ENCODE peak calls at places on chromosomes 16 and 17, in nine cellular contexts. One of them, this sample, is unnamed.

GRCh38 chr16:50862818-50863672 is 121.2 kb downstream of the CYLD start:
- DNase-seq in neuronal stem cell: no peak
- DNase-seq in AG04450: no peak
- DNase-seq in uterus: no peak
- DNase-seq in lower lobe of right lung: no peak
- DNase-seq in astrocyte: no peak
- DNase-seq in body of pancreas: no peak
- DNase-seq in heart right ventricle: no peak
- DNase-seq in fibroblast of lung: no peak
- DNase-seq in this sample: no peak

GRCh38 chr17:27968206-27968732 is 74.2 kb upstream of the NLK start:
- DNase-seq in fibroblast of lung: no peak
- DNase-seq in astrocyte: no peak
- DNase-seq in heart right ventricle: peak
- DNase-seq in neuronal stem cell: no peak
- DNase-seq in AG04450: no peak
- DNase-seq in uterus: no peak
- DNase-seq in lower lobe of right lung: no peak
- DNase-seq in body of pancreas: peak
- DNase-seq in this sample: no peak

GRCh38 chr17:33109331-33110072 is 117.9 kb downstream of the SPACA3 start:
- DNase-seq in body of pancreas: no peak
- DNase-seq in fibroblast of lung: no peak
- DNase-seq in uterus: no peak
- DNase-seq in lower lobe of right lung: no peak
- DNase-seq in astrocyte: no peak
- DNase-seq in heart right ventricle: no peak
- DNase-seq in AG04450: no peak
- DNase-seq in neuronal stem cell: no peak
- DNase-seq in this sample: no peak

GRCh38 chr16:65838001-65838400 is 528.5 kb upstream of the CDH5 start:
- DNase-seq in astrocyte: no peak
- DNase-seq in AG04450: no peak
- DNase-seq in lower lobe of right lung: no peak
- DNase-seq in body of pancreas: no peak
- DNase-seq in heart right ventricle: no peak
- DNase-seq in neuronal stem cell: no peak
- DNase-seq in uterus: no peak
- DNase-seq in fibroblast of lung: no peak
- DNase-seq in this sample: peak

GRCh38 chr16:85309656-85310587 is 197.7 kb upstream of the CIBAR2 start:
- DNase-seq in fibroblast of lung: no peak
- DNase-seq in body of pancreas: peak
- DNase-seq in AG04450: no peak
- DNase-seq in uterus: no peak
- DNase-seq in astrocyte: no peak
- DNase-seq in heart right ventricle: no peak
- DNase-seq in lower lobe of right lung: peak
- DNase-seq in neuronal stem cell: no peak
- DNase-seq in this sample: peak

GRCh38 chr17:62093188-62094155 is 28.4 kb upstream of the MED13 start:
- DNase-seq in body of pancreas: no peak
- DNase-seq in uterus: no peak
- DNase-seq in heart right ventricle: no peak
- DNase-seq in AG04450: peak
- DNase-seq in lower lobe of right lung: no peak
- DNase-seq in fibroblast of lung: peak
- DNase-seq in neuronal stem cell: no peak
- DNase-seq in astrocyte: peak
- DNase-seq in this sample: no peak

GRCh38 chr17:73210002-73210678 is 17.3 kb downstream of the COG1 start:
- DNase-seq in neuronal stem cell: no peak
- DNase-seq in heart right ventricle: no peak
- DNase-seq in body of pancreas: no peak
- DNase-seq in uterus: no peak
- DNase-seq in astrocyte: no peak
- DNase-seq in fibroblast of lung: no peak
- DNase-seq in lower lobe of right lung: no peak
- DNase-seq in AG04450: no peak
- DNase-seq in this sample: peak

GRCh38 chr17:61782683-61783082 is 80.6 kb downstream of the BRIP1 start:
- DNase-seq in lower lobe of right lung: no peak
- DNase-seq in fibroblast of lung: no peak
- DNase-seq in astrocyte: no peak
- DNase-seq in body of pancreas: no peak
- DNase-seq in neuronal stem cell: no peak
- DNase-seq in heart right ventricle: no peak
- DNase-seq in uterus: no peak
- DNase-seq in AG04450: no peak
- DNase-seq in this sample: no peak

GRCh38 chr16:19115148-19116021 is 1.6 kb downstream of the ITPRIPL2 start:
- DNase-seq in heart right ventricle: peak
- DNase-seq in fibroblast of lung: no peak
- DNase-seq in body of pancreas: no peak
- DNase-seq in astrocyte: no peak
- DNase-seq in AG04450: no peak
- DNase-seq in uterus: no peak
- DNase-seq in lower lobe of right lung: no peak
- DNase-seq in neuronal stem cell: no peak
- DNase-seq in this sample: no peak

GRCh38 chr16:80123189-80123588 is 417.6 kb upstream of the DYNLRB2 start:
- DNase-seq in AG04450: no peak
- DNase-seq in lower lobe of right lung: no peak
- DNase-seq in neuronal stem cell: no peak
- DNase-seq in body of pancreas: no peak
- DNase-seq in uterus: no peak
- DNase-seq in fibroblast of lung: no peak
- DNase-seq in astrocyte: peak
- DNase-seq in heart right ventricle: no peak
- DNase-seq in this sample: no peak

GRCh38 chr17:77491921-77492445 is 351.2 kb downstream of the SEC14L1 start:
- DNase-seq in astrocyte: no peak
- DNase-seq in neuronal stem cell: no peak
- DNase-seq in body of pancreas: no peak
- DNase-seq in lower lobe of right lung: peak
- DNase-seq in fibroblast of lung: no peak
- DNase-seq in AG04450: no peak
- DNase-seq in uterus: peak
- DNase-seq in heart right ventricle: no peak
- DNase-seq in this sample: no peak

GRCh38 chr16:66418165-66418962 is 8.7 kb upstream of the BEAN1 start:
- DNase-seq in astrocyte: no peak
- DNase-seq in lower lobe of right lung: no peak
- DNase-seq in neuronal stem cell: no peak
- DNase-seq in AG04450: no peak
- DNase-seq in uterus: no peak
- DNase-seq in heart right ventricle: no peak
- DNase-seq in body of pancreas: no peak
- DNase-seq in fibroblast of lung: no peak
- DNase-seq in this sample: no peak

GRCh38 chr16:87369796-87370719 is 13.5 kb downstream of the FBXO31 start:
- DNase-seq in AG04450: no peak
- DNase-seq in body of pancreas: no peak
- DNase-seq in astrocyte: no peak
- DNase-seq in lower lobe of right lung: peak
- DNase-seq in uterus: no peak
- DNase-seq in heart right ventricle: no peak
- DNase-seq in fibroblast of lung: no peak
- DNase-seq in neuronal stem cell: no peak
- DNase-seq in this sample: no peak

GRCh38 chr17:82386256-82386831 is 14.8 kb downstream of the UTS2R start:
- DNase-seq in fibroblast of lung: peak
- DNase-seq in neuronal stem cell: no peak
- DNase-seq in uterus: peak
- DNase-seq in AG04450: no peak
- DNase-seq in astrocyte: no peak
- DNase-seq in heart right ventricle: no peak
- DNase-seq in lower lobe of right lung: no peak
- DNase-seq in body of pancreas: no peak
- DNase-seq in this sample: peak

DNA sequence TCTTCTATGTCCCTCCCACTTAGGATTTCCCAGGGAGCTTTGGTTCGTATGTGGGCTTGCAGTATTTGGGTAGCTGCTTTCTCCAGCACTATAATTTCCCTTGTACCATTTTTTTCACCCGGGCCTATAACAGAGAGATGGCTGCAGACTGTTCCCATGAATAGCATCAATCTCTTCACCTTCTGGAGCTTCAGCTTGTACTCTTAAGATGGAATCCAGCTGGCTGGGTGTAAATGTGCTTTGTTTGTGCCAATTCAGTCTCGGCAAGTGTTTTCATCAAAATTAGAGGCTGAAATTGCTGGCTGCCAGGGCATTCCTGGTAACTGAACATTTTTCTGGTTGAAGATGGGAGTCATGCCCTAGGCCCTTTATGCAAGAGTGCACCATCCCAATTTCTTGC is 12.2 kb upstream of the CPD start:
- DNase-seq in lower lobe of right lung: no peak
- DNase-seq in AG04450: no peak
- DNase-seq in fibroblast of lung: no peak
- DNase-seq in heart right ventricle: no peak
- DNase-seq in body of pancreas: no peak
- DNase-seq in astrocyte: no peak
- DNase-seq in neuronal stem cell: no peak
- DNase-seq in uterus: no peak
- DNase-seq in this sample: no peak
- H3K27ac ChIP-seq in lower lobe of right lung: no peak
- H3K27ac ChIP-seq in AG04450: no peak
- H3K27ac ChIP-seq in fibroblast of lung: no peak
- H3K27ac ChIP-seq in heart right ventricle: no peak
- H3K27ac ChIP-seq in body of pancreas: no peak
- H3K27ac ChIP-seq in astrocyte: no peak
- H3K27ac ChIP-seq in neuronal stem cell: no peak
- H3K27ac ChIP-seq in uterus: no peak
- H3K27ac ChIP-seq in this sample: no peak

GRCh38 chr17:4476017-4476416 is 22.7 kb upstream of the SPNS2 start:
- DNase-seq in astrocyte: no peak
- DNase-seq in uterus: no peak
- DNase-seq in body of pancreas: no peak
- DNase-seq in heart right ventricle: no peak
- DNase-seq in AG04450: no peak
- DNase-seq in fibroblast of lung: no peak
- DNase-seq in neuronal stem cell: no peak
- DNase-seq in lower lobe of right lung: no peak
- DNase-seq in this sample: no peak
- H3K27ac ChIP-seq in astrocyte: no peak
- H3K27ac ChIP-seq in uterus: no peak
- H3K27ac ChIP-seq in body of pancreas: peak
- H3K27ac ChIP-seq in heart right ventricle: no peak
- H3K27ac ChIP-seq in AG04450: no peak
- H3K27ac ChIP-seq in fibroblast of lung: no peak
- H3K27ac ChIP-seq in neuronal stem cell: no peak
- H3K27ac ChIP-seq in lower lobe of right lung: peak
- H3K27ac ChIP-seq in this sample: no peak

DNA sequence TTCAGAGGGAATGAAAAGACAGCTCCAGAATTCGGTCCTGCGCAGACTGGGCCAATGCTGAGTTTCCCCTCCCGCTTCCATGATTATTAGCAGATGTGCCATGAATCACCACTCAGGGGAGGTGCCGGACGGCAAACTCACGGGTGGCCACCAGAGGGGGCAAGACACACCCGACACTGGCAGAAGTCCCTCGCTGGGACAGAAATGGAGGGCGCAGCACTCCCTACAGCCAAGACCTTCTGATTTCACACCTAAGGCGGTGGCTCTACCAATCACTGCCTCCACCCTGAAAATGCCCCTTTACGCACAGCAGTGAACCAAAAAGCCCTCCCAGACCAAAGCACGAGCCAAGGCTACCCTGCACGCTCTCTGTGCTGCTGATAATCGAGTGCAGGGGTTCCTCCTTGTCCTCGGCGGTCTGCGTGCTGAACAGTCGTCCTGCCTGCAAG is 26.8 kb downstream of the TRAP1 start:
- DNase-seq in astrocyte: peak
- DNase-seq in AG04450: peak
- DNase-seq in uterus: peak
- DNase-seq in neuronal stem cell: peak
- DNase-seq in heart right ventricle: peak
- DNase-seq in lower lobe of right lung: peak
- DNase-seq in fibroblast of lung: peak
- DNase-seq in body of pancreas: peak
- DNase-seq in this sample: peak
- H3K27ac ChIP-seq in astrocyte: no peak
- H3K27ac ChIP-seq in AG04450: peak
- H3K27ac ChIP-seq in uterus: peak
- H3K27ac ChIP-seq in neuronal stem cell: no peak
- H3K27ac ChIP-seq in heart right ventricle: peak
- H3K27ac ChIP-seq in lower lobe of right lung: peak
- H3K27ac ChIP-seq in fibroblast of lung: peak
- H3K27ac ChIP-seq in body of pancreas: peak
- H3K27ac ChIP-seq in this sample: no peak

DNA sequence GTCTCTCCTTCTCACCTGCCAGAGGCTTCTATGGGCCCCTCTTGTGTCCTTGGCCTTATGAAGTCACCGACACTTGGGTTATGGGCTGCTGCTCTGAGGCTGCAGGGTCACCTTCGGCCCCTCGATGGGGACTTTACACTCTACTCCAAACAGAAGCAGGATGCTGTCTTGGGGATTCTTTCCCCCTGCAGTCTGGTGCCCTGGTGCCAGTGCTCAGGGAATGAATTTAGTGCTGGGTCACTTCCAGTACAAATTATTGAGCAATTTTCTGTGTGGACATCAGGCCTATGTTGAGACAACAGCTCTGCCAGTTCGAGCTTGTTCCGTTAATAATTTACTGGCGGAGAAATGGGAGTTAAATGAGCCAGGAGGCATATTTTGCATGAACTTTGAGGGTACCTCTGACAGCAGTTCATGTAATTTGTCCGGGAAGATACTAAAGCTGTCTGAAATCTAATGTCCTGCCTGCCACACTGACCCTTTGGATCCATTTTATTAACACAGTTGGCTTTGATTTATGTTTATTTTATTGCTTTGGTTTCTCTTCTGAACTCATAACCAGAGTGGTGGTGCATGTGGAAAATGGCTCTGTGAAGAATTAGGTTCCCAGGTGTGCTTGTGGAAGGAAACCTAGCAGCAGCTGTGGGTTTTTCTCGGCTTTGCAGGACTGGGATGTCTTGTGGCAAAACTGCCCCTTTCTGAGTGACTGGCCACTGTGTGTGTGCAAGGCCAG is 34.1 kb upstream of the DHX8 start:
- DNase-seq in heart right ventricle: no peak
- DNase-seq in body of pancreas: peak
- DNase-seq in AG04450: no peak
- DNase-seq in fibroblast of lung: peak
- DNase-seq in neuronal stem cell: no peak
- DNase-seq in astrocyte: no peak
- DNase-seq in lower lobe of right lung: no peak
- DNase-seq in uterus: no peak
- DNase-seq in this sample: no peak
- H3K27ac ChIP-seq in heart right ventricle: no peak
- H3K27ac ChIP-seq in body of pancreas: peak
- H3K27ac ChIP-seq in AG04450: no peak
- H3K27ac ChIP-seq in fibroblast of lung: no peak
- H3K27ac ChIP-seq in neuronal stem cell: no peak
- H3K27ac ChIP-seq in astrocyte: no peak
- H3K27ac ChIP-seq in lower lobe of right lung: peak
- H3K27ac ChIP-seq in uterus: peak
- H3K27ac ChIP-seq in this sample: no peak

DNA sequence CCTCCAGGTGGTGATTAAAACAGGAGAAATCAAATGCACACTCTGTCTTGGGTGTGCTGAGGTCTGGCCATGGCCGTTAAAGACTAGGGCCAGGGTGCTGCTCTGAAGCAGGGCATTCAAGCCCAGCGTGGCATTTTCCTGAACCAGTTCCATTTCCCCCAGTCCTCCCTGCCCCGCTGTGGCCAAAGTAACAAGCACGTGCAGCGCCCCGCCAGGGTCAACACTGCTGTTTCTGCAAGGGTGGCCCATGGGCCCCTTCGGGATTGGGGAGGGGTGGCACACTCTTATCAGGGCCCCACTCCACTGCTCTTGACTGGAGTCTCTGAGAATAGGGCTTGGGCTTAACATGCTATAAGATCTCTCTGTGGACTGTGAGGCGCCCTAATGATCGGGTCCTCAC is 72.9 kb downstream of the IL21R start:
- DNase-seq in fibroblast of lung: no peak
- DNase-seq in body of pancreas: no peak
- DNase-seq in heart right ventricle: no peak
- DNase-seq in uterus: no peak
- DNase-seq in lower lobe of right lung: no peak
- DNase-seq in neuronal stem cell: no peak
- DNase-seq in astrocyte: no peak
- DNase-seq in AG04450: no peak
- DNase-seq in this sample: no peak
- H3K27ac ChIP-seq in fibroblast of lung: no peak
- H3K27ac ChIP-seq in body of pancreas: no peak
- H3K27ac ChIP-seq in heart right ventricle: no peak
- H3K27ac ChIP-seq in uterus: no peak
- H3K27ac ChIP-seq in lower lobe of right lung: no peak
- H3K27ac ChIP-seq in neuronal stem cell: no peak
- H3K27ac ChIP-seq in astrocyte: peak
- H3K27ac ChIP-seq in AG04450: peak
- H3K27ac ChIP-seq in this sample: no peak